ENCODE peak calls at places on chromosomes 2 and 18, in nine cellular contexts. One of them, this sample, is unnamed.

GRCh38 chr2:170052151-170052550 is 125.8 kb upstream of the MYO3B start:
- DNase-seq in body of pancreas: no peak
- DNase-seq in adrenal gland: no peak
- DNase-seq in tibial nerve: no peak
- DNase-seq in sigmoid colon: no peak
- DNase-seq in heart left ventricle: no peak
- DNase-seq in thyroid gland: no peak
- DNase-seq in uterus: no peak
- DNase-seq in ovary: no peak
- DNase-seq in this sample: no peak

GRCh38 chr18:13612111-13612997 is 114.0 kb downstream of the FAM210A start:
- DNase-seq in body of pancreas: no peak
- DNase-seq in adrenal gland: no peak
- DNase-seq in tibial nerve: no peak
- DNase-seq in sigmoid colon: peak; percentile 57
- DNase-seq in heart left ventricle: no peak
- DNase-seq in thyroid gland: no peak
- DNase-seq in uterus: no peak
- DNase-seq in ovary: no peak
- DNase-seq in this sample: peak; percentile 23

GRCh38 chr2:12325806-12326205 is 390.9 kb upstream of the TRIB2 start:
- DNase-seq in body of pancreas: peak; percentile 46
- DNase-seq in adrenal gland: peak; percentile 87
- DNase-seq in tibial nerve: no peak
- DNase-seq in sigmoid colon: no peak
- DNase-seq in heart left ventricle: no peak
- DNase-seq in thyroid gland: no peak
- DNase-seq in uterus: no peak
- DNase-seq in ovary: no peak
- DNase-seq in this sample: peak; percentile 72

GRCh38 chr2:146730882-146731281 is 1113.9 kb upstream of the ACVR2A start:
- DNase-seq in body of pancreas: no peak
- DNase-seq in adrenal gland: no peak
- DNase-seq in tibial nerve: no peak
- DNase-seq in sigmoid colon: no peak
- DNase-seq in heart left ventricle: no peak
- DNase-seq in thyroid gland: no peak
- DNase-seq in uterus: no peak
- DNase-seq in ovary: no peak
- DNase-seq in this sample: no peak

GRCh38 chr2:137938204-137938603 is 26.1 kb upstream of the HNMT start:
- DNase-seq in body of pancreas: no peak
- DNase-seq in adrenal gland: no peak
- DNase-seq in tibial nerve: no peak
- DNase-seq in sigmoid colon: no peak
- DNase-seq in heart left ventricle: no peak
- DNase-seq in thyroid gland: no peak
- DNase-seq in uterus: no peak
- DNase-seq in ovary: no peak
- DNase-seq in this sample: no peak

GRCh38 chr18:36889742-36890141 is 60.8 kb downstream of the KIAA1328 start:
- DNase-seq in body of pancreas: no peak
- DNase-seq in adrenal gland: no peak
- DNase-seq in tibial nerve: no peak
- DNase-seq in sigmoid colon: no peak
- DNase-seq in heart left ventricle: no peak
- DNase-seq in thyroid gland: no peak
- DNase-seq in uterus: no peak
- DNase-seq in ovary: no peak
- DNase-seq in this sample: no peak

GRCh38 chr2:207768168-207768890 is 1.4 kb downstream of the FZD5 start:
- DNase-seq in body of pancreas: peak; percentile 71
- DNase-seq in adrenal gland: peak; percentile 79
- DNase-seq in tibial nerve: peak; percentile 16
- DNase-seq in sigmoid colon: peak; percentile 78
- DNase-seq in heart left ventricle: peak; percentile 56
- DNase-seq in thyroid gland: peak; percentile 72
- DNase-seq in uterus: peak; percentile 33
- DNase-seq in ovary: peak; percentile 44
- DNase-seq in this sample: peak; percentile 51

GRCh38 chr2:58182527-58182926 is 58.6 kb downstream of the FANCL start:
- DNase-seq in body of pancreas: no peak
- DNase-seq in adrenal gland: no peak
- DNase-seq in tibial nerve: no peak
- DNase-seq in sigmoid colon: no peak
- DNase-seq in heart left ventricle: no peak
- DNase-seq in thyroid gland: no peak
- DNase-seq in uterus: no peak
- DNase-seq in ovary: no peak
- DNase-seq in this sample: no peak

GRCh38 chr2:112836695-112837117 is at the start of gene IL1B:
- DNase-seq in body of pancreas: no peak
- DNase-seq in adrenal gland: no peak
- DNase-seq in tibial nerve: no peak
- DNase-seq in sigmoid colon: no peak
- DNase-seq in heart left ventricle: no peak
- DNase-seq in thyroid gland: peak; percentile 6
- DNase-seq in uterus: no peak
- DNase-seq in ovary: no peak
- DNase-seq in this sample: no peak

GRCh38 chr2:36704475-36705150 is 8.1 kb downstream of the VIT start:
- DNase-seq in body of pancreas: no peak
- DNase-seq in adrenal gland: no peak
- DNase-seq in tibial nerve: peak; percentile 44
- DNase-seq in sigmoid colon: peak; percentile 67
- DNase-seq in heart left ventricle: no peak
- DNase-seq in thyroid gland: no peak
- DNase-seq in uterus: no peak
- DNase-seq in ovary: no peak
- DNase-seq in this sample: peak; percentile 59

GRCh38 chr2:195820373-195820772 is 163.3 kb downstream of the SLC39A10 start:
- DNase-seq in body of pancreas: no peak
- DNase-seq in adrenal gland: no peak
- DNase-seq in tibial nerve: no peak
- DNase-seq in sigmoid colon: no peak
- DNase-seq in heart left ventricle: no peak
- DNase-seq in thyroid gland: no peak
- DNase-seq in uterus: no peak
- DNase-seq in ovary: no peak
- DNase-seq in this sample: no peak

GRCh38 chr2:141021109-141021508 is 1109.7 kb downstream of the LRP1B start:
- DNase-seq in body of pancreas: no peak
- DNase-seq in adrenal gland: no peak
- DNase-seq in tibial nerve: no peak
- DNase-seq in sigmoid colon: no peak
- DNase-seq in heart left ventricle: no peak
- DNase-seq in thyroid gland: no peak
- DNase-seq in uterus: no peak
- DNase-seq in ovary: no peak
- DNase-seq in this sample: no peak

GRCh38 chr2:71423817-71424420 is 29.4 kb upstream of the DYSF start:
- DNase-seq in body of pancreas: no peak
- DNase-seq in adrenal gland: no peak
- DNase-seq in tibial nerve: no peak
- DNase-seq in sigmoid colon: no peak
- DNase-seq in heart left ventricle: no peak
- DNase-seq in thyroid gland: no peak
- DNase-seq in uterus: no peak
- DNase-seq in ovary: no peak
- DNase-seq in this sample: no peak

GRCh38 chr2:8568543-8569302 is 113.1 kb upstream of the ID2 start:
- DNase-seq in body of pancreas: no peak
- DNase-seq in adrenal gland: no peak
- DNase-seq in tibial nerve: no peak
- DNase-seq in sigmoid colon: peak; percentile 39
- DNase-seq in heart left ventricle: no peak
- DNase-seq in thyroid gland: peak; percentile 58
- DNase-seq in uterus: no peak
- DNase-seq in ovary: no peak
- DNase-seq in this sample: no peak

DNA sequence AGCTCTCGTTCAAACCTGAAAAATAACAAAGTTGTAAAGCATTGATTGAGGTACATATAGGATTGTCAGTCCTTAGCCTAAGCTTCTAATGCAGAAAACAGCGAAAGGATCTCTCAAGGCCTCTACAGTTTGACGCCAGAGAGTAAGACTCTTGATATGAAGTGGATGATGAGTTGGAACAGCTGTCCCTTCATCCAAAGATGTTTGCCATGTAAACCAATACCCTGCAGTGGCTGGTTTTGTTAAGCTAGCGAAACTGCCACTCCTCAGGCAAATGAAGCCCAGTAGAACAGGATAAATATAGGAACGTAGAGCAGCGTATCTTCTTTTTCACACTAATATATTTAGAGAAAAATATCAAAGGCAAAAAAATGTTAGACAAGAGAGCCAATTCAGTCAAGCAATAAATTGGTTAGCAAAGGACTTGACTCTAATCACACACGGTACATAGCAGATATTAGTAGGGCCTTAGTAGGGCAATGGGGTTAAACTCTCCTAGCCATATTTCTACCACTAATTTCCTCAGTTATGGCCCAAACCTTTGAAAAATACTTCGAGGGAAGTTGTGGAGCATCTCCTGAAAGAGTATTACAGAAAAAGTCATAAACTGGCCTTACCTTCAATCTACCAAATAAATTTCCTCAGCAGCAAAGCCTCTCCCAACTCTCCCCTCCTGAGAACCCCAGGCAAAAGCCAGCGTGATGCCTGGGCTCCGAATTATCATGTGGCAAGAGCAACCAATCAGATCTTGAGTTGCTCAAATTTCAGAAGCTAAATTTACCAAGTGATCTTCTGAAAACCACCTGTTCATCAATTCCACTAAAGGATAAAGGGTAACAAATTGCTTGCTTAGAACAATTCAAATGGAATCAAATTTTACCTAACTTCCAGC is at the start of gene NEB:
- DNase-seq in body of pancreas: no peak
- DNase-seq in adrenal gland: no peak
- DNase-seq in tibial nerve: no peak
- DNase-seq in sigmoid colon: no peak
- DNase-seq in heart left ventricle: no peak
- DNase-seq in thyroid gland: no peak
- DNase-seq in uterus: no peak
- DNase-seq in ovary: no peak
- DNase-seq in this sample: no peak
- TF ChIP-seq POLR2A in body of pancreas: no peak
- TF ChIP-seq POLR2A in adrenal gland: no peak
- TF ChIP-seq POLR2A in tibial nerve: no peak
- TF ChIP-seq POLR2A in sigmoid colon: no peak
- TF ChIP-seq POLR2A in heart left ventricle: no peak
- TF ChIP-seq POLR2A in thyroid gland: no peak
- TF ChIP-seq POLR2A in uterus: no peak
- TF ChIP-seq POLR2A in ovary: no peak
- TF ChIP-seq POLR2A in this sample: no peak

DNA sequence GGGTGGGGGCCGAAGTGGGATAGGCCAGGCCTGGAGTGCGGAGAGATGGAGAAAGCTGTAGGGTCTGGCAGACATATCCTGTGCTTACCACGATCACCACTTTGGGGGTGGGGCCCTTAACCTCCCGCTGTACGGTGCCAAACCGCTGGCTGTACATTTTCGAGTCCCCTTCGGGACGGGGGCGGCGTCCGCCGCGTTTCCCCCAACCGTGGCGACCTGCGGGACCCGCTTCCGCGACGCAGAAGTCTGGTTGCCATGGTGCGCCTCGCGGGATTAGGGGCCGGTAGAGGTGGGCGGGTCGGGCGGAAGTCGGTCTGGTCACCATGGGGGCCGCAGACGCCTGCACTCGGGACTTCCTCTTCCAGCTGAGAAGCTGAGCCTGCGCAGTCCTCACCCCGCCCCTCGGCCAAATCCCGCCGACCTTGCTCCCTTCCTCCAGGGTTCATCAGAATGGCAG is at the start of gene CFAP53:
- DNase-seq in body of pancreas: peak; percentile 92
- DNase-seq in adrenal gland: peak; percentile 96
- DNase-seq in tibial nerve: peak; percentile 74
- DNase-seq in sigmoid colon: peak; percentile 96
- DNase-seq in heart left ventricle: peak; percentile 96
- DNase-seq in thyroid gland: peak; percentile 94
- DNase-seq in uterus: peak; percentile 86
- DNase-seq in ovary: peak; percentile 90
- DNase-seq in this sample: peak; percentile 96
- TF ChIP-seq POLR2A in body of pancreas: no peak
- TF ChIP-seq POLR2A in adrenal gland: no peak
- TF ChIP-seq POLR2A in tibial nerve: no peak
- TF ChIP-seq POLR2A in sigmoid colon: no peak
- TF ChIP-seq POLR2A in heart left ventricle: no peak
- TF ChIP-seq POLR2A in thyroid gland: peak; percentile 58
- TF ChIP-seq POLR2A in uterus: no peak
- TF ChIP-seq POLR2A in ovary: no peak
- TF ChIP-seq POLR2A in this sample: no peak

DNA sequence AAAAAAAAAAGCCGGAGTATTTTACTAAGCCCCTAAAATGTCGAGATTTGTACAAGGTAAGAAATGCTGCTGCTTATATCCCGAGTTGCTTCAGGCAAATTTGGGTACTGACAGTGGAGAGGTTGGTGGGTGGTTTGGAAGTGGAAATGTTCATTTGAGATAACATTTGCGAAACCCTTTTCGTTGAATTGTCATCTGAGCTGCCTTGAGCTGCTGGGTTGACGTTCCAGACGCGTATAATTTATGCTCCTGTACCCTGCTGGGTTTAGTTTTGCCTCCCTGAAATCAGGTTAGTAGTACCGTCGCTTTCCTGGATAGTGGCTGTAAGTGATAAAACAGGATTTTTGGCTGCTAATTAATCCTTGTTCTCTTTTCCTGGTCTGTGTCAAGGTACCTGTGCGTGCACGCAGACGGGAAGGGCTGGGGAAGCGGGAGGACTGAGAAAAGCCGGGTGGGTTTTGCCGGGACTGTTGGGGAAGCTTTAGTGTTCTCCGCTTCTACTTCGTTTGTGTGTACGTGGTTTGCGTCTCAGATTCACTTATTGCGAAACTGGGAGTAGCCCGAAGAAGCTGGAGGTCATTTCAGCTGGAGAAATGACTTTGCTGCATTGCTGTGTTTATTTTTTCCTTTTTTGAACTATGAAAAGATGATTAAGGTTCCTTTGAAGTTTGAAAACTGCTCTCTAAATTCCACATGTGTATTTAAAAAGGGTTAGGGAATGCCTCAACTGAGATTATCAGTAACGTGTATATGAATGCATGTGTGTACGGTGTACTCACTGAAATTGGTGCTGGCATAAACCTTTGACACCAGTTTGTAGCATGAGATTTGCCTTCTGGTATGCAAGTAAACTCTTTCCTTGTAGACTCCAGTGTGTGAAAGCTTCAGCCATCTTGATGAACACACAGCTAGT is 709 bp downstream of the UGP2 start:
- DNase-seq in body of pancreas: peak; percentile 50
- DNase-seq in adrenal gland: peak; percentile 69
- DNase-seq in tibial nerve: peak; percentile 26
- DNase-seq in sigmoid colon: peak; percentile 80
- DNase-seq in heart left ventricle: peak; percentile 38
- DNase-seq in thyroid gland: peak; percentile 31
- DNase-seq in uterus: peak; percentile 54
- DNase-seq in ovary: peak; percentile 42
- DNase-seq in this sample: peak; percentile 50
- TF ChIP-seq POLR2A in body of pancreas: no peak
- TF ChIP-seq POLR2A in adrenal gland: peak; percentile 87
- TF ChIP-seq POLR2A in tibial nerve: peak; percentile 51
- TF ChIP-seq POLR2A in sigmoid colon: peak; percentile 51
- TF ChIP-seq POLR2A in heart left ventricle: no peak
- TF ChIP-seq POLR2A in thyroid gland: peak; percentile 43
- TF ChIP-seq POLR2A in uterus: no peak
- TF ChIP-seq POLR2A in ovary: peak; percentile 75
- TF ChIP-seq POLR2A in this sample: no peak

GRCh38 chr2:181540421-181540820 is 83.2 kb downstream of the ITGA4 start:
- DNase-seq in body of pancreas: no peak
- DNase-seq in adrenal gland: no peak
- DNase-seq in tibial nerve: no peak
- DNase-seq in sigmoid colon: no peak
- DNase-seq in heart left ventricle: no peak
- DNase-seq in thyroid gland: no peak
- DNase-seq in uterus: no peak
- DNase-seq in ovary: no peak
- DNase-seq in this sample: no peak
- TF ChIP-seq POLR2A in body of pancreas: no peak
- TF ChIP-seq POLR2A in adrenal gland: no peak
- TF ChIP-seq POLR2A in tibial nerve: no peak
- TF ChIP-seq POLR2A in sigmoid colon: no peak
- TF ChIP-seq POLR2A in heart left ventricle: no peak
- TF ChIP-seq POLR2A in thyroid gland: no peak
- TF ChIP-seq POLR2A in uterus: no peak
- TF ChIP-seq POLR2A in ovary: no peak
- TF ChIP-seq POLR2A in this sample: no peak

This sample was measured in testis.